ENCODE peak calls at places on chromosomes 7 and 10, in eight cellular contexts. One of them, this sample, is unnamed.

GRCh38 chr7:46900312-46901263 is 681.3 kb downstream of the TNS3 start:
- DNase-seq in foreskin keratinocyte: no peak
- DNase-seq in heart right ventricle: no peak
- DNase-seq in MM.1S: no peak
- DNase-seq in pancreas: no peak
- DNase-seq in psoas muscle: no peak
- DNase-seq in body of pancreas: no peak
- DNase-seq in K562: no peak
- DNase-seq in this sample: no peak

GRCh38 chr10:33336606-33337334 is 2.3 kb upstream of the NRP1 start:
- DNase-seq in body of pancreas: peak; percentile 34
- DNase-seq in MM.1S: no peak
- DNase-seq in heart right ventricle: peak; percentile 80
- DNase-seq in K562: no peak
- DNase-seq in foreskin keratinocyte: no peak
- DNase-seq in pancreas: peak; percentile 29
- DNase-seq in psoas muscle: peak; percentile 76
- DNase-seq in this sample: peak; percentile 44

GRCh38 chr10:26858707-26859034 is 2.1 kb downstream of the ABI1 start:
- DNase-seq in K562: no peak
- DNase-seq in MM.1S: peak; percentile 9
- DNase-seq in heart right ventricle: no peak
- DNase-seq in pancreas: no peak
- DNase-seq in body of pancreas: no peak
- DNase-seq in psoas muscle: no peak
- DNase-seq in foreskin keratinocyte: peak; percentile 90
- DNase-seq in this sample: no peak

GRCh38 chr10:14876764-14877163 is 1.9 kb upstream of the SUV39H2 start:
- DNase-seq in pancreas: no peak
- DNase-seq in psoas muscle: peak; percentile 72
- DNase-seq in foreskin keratinocyte: no peak
- DNase-seq in heart right ventricle: no peak
- DNase-seq in K562: no peak
- DNase-seq in MM.1S: no peak
- DNase-seq in body of pancreas: no peak
- DNase-seq in this sample: no peak

GRCh38 chr7:1460757-1461639 is 1.7 kb upstream of the MICALL2 start:
- DNase-seq in pancreas: peak; percentile 62
- DNase-seq in foreskin keratinocyte: no peak
- DNase-seq in MM.1S: no peak
- DNase-seq in heart right ventricle: peak; percentile 63
- DNase-seq in K562: peak; percentile 93
- DNase-seq in psoas muscle: peak; percentile 85
- DNase-seq in body of pancreas: peak; percentile 75
- DNase-seq in this sample: no peak

GRCh38 chr10:49081532-49082275 is 33.6 kb downstream of the VSTM4 start:
- DNase-seq in foreskin keratinocyte: no peak
- DNase-seq in heart right ventricle: peak; percentile 67
- DNase-seq in K562: no peak
- DNase-seq in body of pancreas: no peak
- DNase-seq in MM.1S: no peak
- DNase-seq in psoas muscle: no peak
- DNase-seq in pancreas: no peak
- DNase-seq in this sample: no peak

GRCh38 chr7:79268730-79269129 is 184.7 kb downstream of the MAGI2 start:
- DNase-seq in psoas muscle: no peak
- DNase-seq in K562: no peak
- DNase-seq in heart right ventricle: no peak
- DNase-seq in MM.1S: no peak
- DNase-seq in body of pancreas: no peak
- DNase-seq in foreskin keratinocyte: no peak
- DNase-seq in pancreas: no peak
- DNase-seq in this sample: no peak

GRCh38 chr7:46034056-46034768 is 113.1 kb upstream of the IGFBP3 start:
- DNase-seq in K562: no peak
- DNase-seq in MM.1S: no peak
- DNase-seq in body of pancreas: no peak
- DNase-seq in foreskin keratinocyte: no peak
- DNase-seq in heart right ventricle: no peak
- DNase-seq in psoas muscle: no peak
- DNase-seq in pancreas: no peak
- DNase-seq in this sample: no peak

GRCh38 chr7:34036069-34036920 is 131.0 kb downstream of the BMPER start:
- DNase-seq in MM.1S: no peak
- DNase-seq in heart right ventricle: peak; percentile 9
- DNase-seq in psoas muscle: no peak
- DNase-seq in pancreas: peak; percentile 65
- DNase-seq in foreskin keratinocyte: peak; percentile 84
- DNase-seq in body of pancreas: peak; percentile 84
- DNase-seq in K562: peak; percentile 7
- DNase-seq in this sample: no peak

GRCh38 chr10:125608474-125608873 is 74.5 kb downstream of the TEX36 start:
- DNase-seq in K562: no peak
- DNase-seq in MM.1S: no peak
- DNase-seq in body of pancreas: no peak
- DNase-seq in psoas muscle: no peak
- DNase-seq in heart right ventricle: no peak
- DNase-seq in pancreas: no peak
- DNase-seq in foreskin keratinocyte: no peak
- DNase-seq in this sample: no peak

GRCh38 chr7:5396999-5397656 is 26.5 kb downstream of the TNRC18 start:
- DNase-seq in body of pancreas: peak; percentile 69
- DNase-seq in K562: no peak
- DNase-seq in pancreas: peak; percentile 78
- DNase-seq in heart right ventricle: peak; percentile 81
- DNase-seq in MM.1S: peak; percentile 96
- DNase-seq in foreskin keratinocyte: peak; percentile 94
- DNase-seq in psoas muscle: peak; percentile 92
- DNase-seq in this sample: peak; percentile 96

GRCh38 chr7:149707448-149707886 is 65.9 kb downstream of the ZNF467 start:
- DNase-seq in MM.1S: no peak
- DNase-seq in body of pancreas: no peak
- DNase-seq in K562: no peak
- DNase-seq in psoas muscle: no peak
- DNase-seq in heart right ventricle: no peak
- DNase-seq in pancreas: no peak
- DNase-seq in foreskin keratinocyte: peak; percentile 39
- DNase-seq in this sample: no peak

GRCh38 chr7:116782177-116782711 is 80.1 kb upstream of the CAPZA2 start:
- DNase-seq in K562: no peak
- DNase-seq in foreskin keratinocyte: peak; percentile 85
- DNase-seq in heart right ventricle: no peak
- DNase-seq in body of pancreas: no peak
- DNase-seq in pancreas: no peak
- DNase-seq in MM.1S: no peak
- DNase-seq in psoas muscle: no peak
- DNase-seq in this sample: no peak

GRCh38 chr7:88759216-88759955 is at the start of gene ZNF804B:
- DNase-seq in K562: peak; percentile 45
- DNase-seq in psoas muscle: peak; percentile 42
- DNase-seq in body of pancreas: peak; percentile 69
- DNase-seq in MM.1S: no peak
- DNase-seq in foreskin keratinocyte: no peak
- DNase-seq in heart right ventricle: peak; percentile 9
- DNase-seq in pancreas: peak; percentile 52
- DNase-seq in this sample: no peak

GRCh38 chr7:47301078-47301477 is 280.8 kb downstream of the TNS3 start:
- DNase-seq in heart right ventricle: no peak
- DNase-seq in foreskin keratinocyte: no peak
- DNase-seq in K562: no peak
- DNase-seq in pancreas: no peak
- DNase-seq in psoas muscle: no peak
- DNase-seq in body of pancreas: no peak
- DNase-seq in MM.1S: no peak
- DNase-seq in this sample: no peak

GRCh38 chr7:158160199-158160598 is 427.4 kb downstream of the PTPRN2 start:
- DNase-seq in foreskin keratinocyte: no peak
- DNase-seq in pancreas: no peak
- DNase-seq in K562: no peak
- DNase-seq in heart right ventricle: no peak
- DNase-seq in psoas muscle: no peak
- DNase-seq in body of pancreas: no peak
- DNase-seq in MM.1S: no peak
- DNase-seq in this sample: no peak

GRCh38 chr7:2354173-2355078 is at the start of gene EIF3B:
- DNase-seq in psoas muscle: peak; percentile 96
- DNase-seq in pancreas: peak; percentile 90
- DNase-seq in MM.1S: peak; percentile 90
- DNase-seq in body of pancreas: peak; percentile 88
- DNase-seq in K562: peak; percentile 94
- DNase-seq in foreskin keratinocyte: peak; percentile 92
- DNase-seq in heart right ventricle: peak; percentile 88
- DNase-seq in this sample: peak; percentile 90

GRCh38 chr7:14233898-14234174 is 244.4 kb upstream of the ETV1 start:
- DNase-seq in MM.1S: no peak
- DNase-seq in heart right ventricle: no peak
- DNase-seq in pancreas: no peak
- DNase-seq in foreskin keratinocyte: no peak
- DNase-seq in body of pancreas: no peak
- DNase-seq in K562: no peak
- DNase-seq in psoas muscle: no peak
- DNase-seq in this sample: no peak

GRCh38 chr10:43284341-43284910 is 17.6 kb upstream of the RASGEF1A start:
- DNase-seq in pancreas: no peak
- DNase-seq in psoas muscle: no peak
- DNase-seq in MM.1S: peak; percentile 38
- DNase-seq in heart right ventricle: no peak
- DNase-seq in foreskin keratinocyte: peak; percentile 29
- DNase-seq in K562: no peak
- DNase-seq in body of pancreas: no peak
- DNase-seq in this sample: no peak

GRCh38 chr10:80279146-80279545 is 10.3 kb downstream of the MAT1A start:
- DNase-seq in body of pancreas: no peak
- DNase-seq in MM.1S: no peak
- DNase-seq in foreskin keratinocyte: no peak
- DNase-seq in heart right ventricle: no peak
- DNase-seq in psoas muscle: no peak
- DNase-seq in pancreas: no peak
- DNase-seq in K562: peak; percentile 4
- DNase-seq in this sample: no peak

GRCh38 chr10:60434418-60435046 is 44.9 kb upstream of the ANK3 start:
- DNase-seq in pancreas: no peak
- DNase-seq in MM.1S: peak; percentile 21
- DNase-seq in psoas muscle: no peak
- DNase-seq in K562: peak; percentile 60
- DNase-seq in body of pancreas: peak; percentile 55
- DNase-seq in heart right ventricle: no peak
- DNase-seq in foreskin keratinocyte: no peak
- DNase-seq in this sample: no peak

GRCh38 chr10:93175490-93175889 is 101.8 kb downstream of the CYP26A1 start:
- DNase-seq in body of pancreas: no peak
- DNase-seq in heart right ventricle: no peak
- DNase-seq in psoas muscle: no peak
- DNase-seq in MM.1S: no peak
- DNase-seq in K562: no peak
- DNase-seq in foreskin keratinocyte: no peak
- DNase-seq in pancreas: no peak
- DNase-seq in this sample: no peak

GRCh38 chr7:100044719-100045118 is 4.9 kb upstream of the ZSCAN21 start:
- DNase-seq in body of pancreas: peak; percentile 70
- DNase-seq in pancreas: no peak
- DNase-seq in K562: no peak
- DNase-seq in psoas muscle: no peak
- DNase-seq in heart right ventricle: no peak
- DNase-seq in MM.1S: no peak
- DNase-seq in foreskin keratinocyte: peak; percentile 40
- DNase-seq in this sample: no peak

DNA sequence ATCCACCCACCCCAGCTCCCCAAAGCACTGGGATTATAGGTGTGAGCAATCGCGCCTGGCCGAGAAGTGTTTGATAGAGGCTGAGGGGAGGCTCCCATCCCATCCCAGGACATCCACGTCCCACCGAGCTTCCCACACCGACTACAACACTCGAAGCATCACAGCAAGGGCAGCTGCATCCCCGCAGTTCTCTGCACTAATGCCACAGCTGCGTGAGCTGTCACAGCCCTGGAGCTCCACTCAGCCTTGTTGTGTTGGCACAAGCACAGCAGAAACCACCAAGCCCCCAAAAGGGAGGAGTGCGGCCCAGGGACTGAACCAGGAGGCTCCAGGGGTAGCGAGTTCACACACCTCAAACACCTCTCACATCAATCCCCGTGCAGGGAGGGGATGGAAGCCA is 121.6 kb downstream of the DIP2C start:
- DNase-seq in foreskin keratinocyte: no peak
- DNase-seq in MM.1S: no peak
- DNase-seq in pancreas: no peak
- DNase-seq in body of pancreas: no peak
- DNase-seq in K562: no peak
- DNase-seq in heart right ventricle: no peak
- DNase-seq in psoas muscle: no peak
- DNase-seq in this sample: no peak
- H3K4me1 ChIP-seq in foreskin keratinocyte: no peaks in the 10 kb centered on the region
- H3K4me1 ChIP-seq in MM.1S: peaks cover 43% of the 10 kb centered on the region
- H3K4me1 ChIP-seq in pancreas: no peaks in the 10 kb centered on the region
- H3K4me1 ChIP-seq in body of pancreas: no peaks in the 10 kb centered on the region
- H3K4me1 ChIP-seq in K562: no peaks in the 10 kb centered on the region
- H3K4me1 ChIP-seq in heart right ventricle: no peaks in the 10 kb centered on the region
- H3K4me1 ChIP-seq in psoas muscle: peaks cover 17% of the 10 kb centered on the region
- H3K4me1 ChIP-seq in this sample: no peaks in the 10 kb centered on the region

GRCh38 chr10:478471-479245 is 210.8 kb downstream of the DIP2C start:
- DNase-seq in MM.1S: no peak
- DNase-seq in body of pancreas: no peak
- DNase-seq in heart right ventricle: no peak
- DNase-seq in foreskin keratinocyte: peak; percentile 92
- DNase-seq in pancreas: no peak
- DNase-seq in psoas muscle: no peak
- DNase-seq in K562: no peak
- DNase-seq in this sample: no peak
- H3K4me1 ChIP-seq in MM.1S: no peaks in the 10 kb centered on the region
- H3K4me1 ChIP-seq in body of pancreas: peaks cover 7% of the 10 kb centered on the region
- H3K4me1 ChIP-seq in heart right ventricle: peaks cover 3% of the 10 kb centered on the region
- H3K4me1 ChIP-seq in foreskin keratinocyte: no peaks in the 10 kb centered on the region
- H3K4me1 ChIP-seq in pancreas: no peaks in the 10 kb centered on the region
- H3K4me1 ChIP-seq in psoas muscle: peaks cover 32% of the 10 kb centered on the region
- H3K4me1 ChIP-seq in K562: no peaks in the 10 kb centered on the region
- H3K4me1 ChIP-seq in this sample: no peaks in the 10 kb centered on the region

DNA sequence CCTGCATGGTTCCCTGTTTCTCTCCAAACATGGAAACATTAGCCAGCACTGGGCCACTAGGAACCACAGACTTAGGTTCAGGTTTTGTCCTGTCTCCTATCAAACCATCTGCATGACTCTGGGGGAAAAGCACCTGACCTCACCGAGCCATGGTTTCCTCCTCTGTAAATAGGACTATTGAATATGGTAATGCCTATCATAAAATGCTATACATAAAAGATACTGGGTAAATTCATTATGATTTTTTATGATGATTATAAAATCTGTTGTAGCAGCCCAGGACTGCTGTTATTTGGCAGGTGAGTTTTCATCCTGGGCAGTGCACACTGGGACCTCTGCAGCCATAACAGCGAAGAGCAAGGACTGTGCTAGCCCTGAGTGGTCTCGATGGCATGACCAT is 131.8 kb downstream of the SH3PXD2A start:
- DNase-seq in pancreas: no peak
- DNase-seq in body of pancreas: no peak
- DNase-seq in MM.1S: no peak
- DNase-seq in foreskin keratinocyte: no peak
- DNase-seq in K562: no peak
- DNase-seq in heart right ventricle: no peak
- DNase-seq in psoas muscle: peak; percentile 2
- DNase-seq in this sample: no peak
- H3K4me1 ChIP-seq in pancreas: no peaks in the 10 kb centered on the region
- H3K4me1 ChIP-seq in body of pancreas: no peaks in the 10 kb centered on the region
- H3K4me1 ChIP-seq in MM.1S: no peaks in the 10 kb centered on the region
- H3K4me1 ChIP-seq in foreskin keratinocyte: no peaks in the 10 kb centered on the region
- H3K4me1 ChIP-seq in K562: no peaks in the 10 kb centered on the region
- H3K4me1 ChIP-seq in heart right ventricle: no peaks in the 10 kb centered on the region
- H3K4me1 ChIP-seq in psoas muscle: no peaks in the 10 kb centered on the region
- H3K4me1 ChIP-seq in this sample: no peaks in the 10 kb centered on the region

GRCh38 chr7:107860981-107861652 is 29.9 kb upstream of the DLD start:
- DNase-seq in psoas muscle: no peak
- DNase-seq in K562: no peak
- DNase-seq in pancreas: no peak
- DNase-seq in body of pancreas: peak; percentile 33
- DNase-seq in heart right ventricle: no peak
- DNase-seq in MM.1S: no peak
- DNase-seq in foreskin keratinocyte: peak; percentile 17
- DNase-seq in this sample: no peak
- H3K4me1 ChIP-seq in psoas muscle: peaks cover 14% of the 10 kb centered on the region
- H3K4me1 ChIP-seq in K562: no peaks in the 10 kb centered on the region
- H3K4me1 ChIP-seq in pancreas: peaks cover 17% of the 10 kb centered on the region
- H3K4me1 ChIP-seq in body of pancreas: peaks cover 48% of the 10 kb centered on the region
- H3K4me1 ChIP-seq in heart right ventricle: no peaks in the 10 kb centered on the region
- H3K4me1 ChIP-seq in MM.1S: peaks cover 12% of the 10 kb centered on the region
- H3K4me1 ChIP-seq in foreskin keratinocyte: no peaks in the 10 kb centered on the region
- H3K4me1 ChIP-seq in this sample: no peaks in the 10 kb centered on the region